ENCODE peak calls at places on chromosome 22, in seven cellular contexts. S is stimulated activated naive B cell treated with anti-CD40 and anti-IgM and Interleukin-4, amounts not matched to agents 10 μg/mL and 1 μg/mL and 100 μg/mL, for 72 hours; Y is transverse colon; H is head of caudate nucleus; E is stimulated activated CD4-positive, alpha-beta T cell treated with anti-CD3 and anti-CD28 coated beads, TNF-alpha, amount 100 ng/mL, for 4 hours; W is mesenchymal stem cell; R is NCI-H748 treated with DMSO at 0.1 percent for 48 hours. X is an unnamed sample.

GRCh38 chr22:44623771-44624510 is 78.1 kb upstream of the PRR5 start:
- DNase-seq in S (no peak), Y (no peak), H (no peak), E (no peak), W (peak), R (no peak), X (peak)

GRCh38 chr22:19884954-19885751 is 30.5 kb upstream of the GNB1L start:
- DNase-seq in S (no peak), Y (no peak), H (no peak), E (no peak), W (no peak), R (no peak), X (no peak)

GRCh38 chr22:20422271-20422958 is 15.2 kb downstream of the SCARF2 start:
- DNase-seq in S (no peak), Y (no peak), H (no peak), E (no peak), W (no peak), R (no peak), X (no peak)

GRCh38 chr22:49763138-49763537 is 64.5 kb downstream of the BRD1 start:
- DNase-seq in S (no peak), Y (peak), H (no peak), E (no peak), W (no peak), R (peak), X (no peak)

GRCh38 chr22:30286813-30287625 is 2.3 kb downstream of the CASTOR1 start:
- DNase-seq in S (peak), Y (peak), H (peak), E (peak), W (peak), R (peak), X (peak)

GRCh38 chr22:50173221-50173982 is 2.9 kb downstream of the PANX2 start:
- DNase-seq in S (no peak), Y (peak), H (no peak), E (no peak), W (no peak), R (no peak), X (no peak)

GRCh38 chr22:31652911-31653684 is 8.9 kb downstream of the PISD start:
- DNase-seq in S (no peak), Y (no peak), H (no peak), E (no peak), W (no peak), R (peak), X (no peak)

GRCh38 chr22:49657275-49657973 is 170.2 kb downstream of the BRD1 start:
- DNase-seq in S (peak), Y (peak), H (no peak), E (peak), W (no peak), R (no peak), X (no peak)

GRCh38 chr22:50105529-50106100 is 15.8 kb downstream of the MOV10L1 start:
- DNase-seq in S (no peak), Y (no peak), H (no peak), E (no peak), W (peak), R (no peak), X (peak)

GRCh38 chr22:21726650-21727049 is 8.9 kb downstream of the YPEL1 start:
- DNase-seq in S (peak), Y (peak), H (no peak), E (no peak), W (peak), R (no peak), X (peak)

GRCh38 chr22:49201046-49201970 is 626.4 kb downstream of the BRD1 start:
- DNase-seq in S (no peak), Y (no peak), H (no peak), E (no peak), W (no peak), R (no peak), X (no peak)

GRCh38 chr22:45994516-45995404 is 17.8 kb upstream of the WNT7B start:
- DNase-seq in S (peak), Y (peak), H (peak), E (peak), W (peak), R (no peak), X (peak)

GRCh38 chr22:37569009-37569920 is 9.0 kb downstream of the CDC42EP1 start:
- DNase-seq in S (no peak), Y (peak), H (peak), E (no peak), W (no peak), R (no peak), X (no peak)

GRCh38 chr22:24370426-24370825 is 57.0 kb upstream of the ADORA2A start:
- DNase-seq in S (no peak), Y (no peak), H (no peak), E (no peak), W (peak), R (no peak), X (no peak)

GRCh38 chr22:41478473-41478872 is 9.6 kb downstream of the ACO2 start:
- DNase-seq in S (no peak), Y (no peak), H (no peak), E (no peak), W (no peak), R (no peak), X (no peak)

GRCh38 chr22:23516304-23516703 is 63.8 kb downstream of the IGLL1 start:
- DNase-seq in S (no peak), Y (no peak), H (no peak), E (no peak), W (no peak), R (no peak), X (no peak)

GRCh38 chr22:21936151-21936778 is 16.4 kb downstream of the PPM1F start:
- DNase-seq in S (no peak), Y (peak), H (peak), E (no peak), W (no peak), R (no peak), X (no peak)

GRCh38 chr22:37328017-37328416 is 45.7 kb downstream of the CYTH4 start:
- DNase-seq in S (no peak), Y (no peak), H (no peak), E (no peak), W (peak), R (no peak), X (no peak)

GRCh38 chr22:50044485-50045143 is 13.5 kb downstream of the TTLL8 start:
- DNase-seq in S (no peak), Y (no peak), H (no peak), E (no peak), W (no peak), R (no peak), X (no peak)

GRCh38 chr22:45448431-45448830 is 34.9 kb downstream of the RIBC2 start:
- DNase-seq in S (no peak), Y (no peak), H (no peak), E (no peak), W (no peak), R (no peak), X (no peak)

GRCh38 chr22:24507742-24508141 is 12.6 kb downstream of the UPB1 start:
- DNase-seq in S (no peak), Y (no peak), H (no peak), E (no peak), W (no peak), R (no peak), X (no peak)

GRCh38 chr22:46033256-46034200 is 56.6 kb upstream of the WNT7B start:
- DNase-seq in S (no peak), Y (no peak), H (no peak), E (no peak), W (peak), R (no peak), X (no peak)

GRCh38 chr22:43381693-43382092 is 30.1 kb upstream of the MPPED1 start:
- DNase-seq in S (no peak), Y (peak), H (no peak), E (no peak), W (peak), R (no peak), X (no peak)

GRCh38 chr22:17266261-17266971 is 47.2 kb upstream of the ADA2 start:
- DNase-seq in S (no peak), Y (peak), H (peak), E (no peak), W (peak), R (peak), X (peak)

GRCh38 chr22:17086301-17086700 is 1.5 kb downstream of the IL17RA start:
- DNase-seq in S (no peak), Y (no peak), H (no peak), E (no peak), W (no peak), R (no peak), X (no peak)

GRCh38 chr22:38540731-38541130 is 29.3 kb downstream of the DMC1 start:
- DNase-seq in S (no peak), Y (no peak), H (no peak), E (no peak), W (no peak), R (no peak), X (no peak)